ENCODE peak calls at places on chromosomes 4 and X, in four cellular contexts. C, O, B and K are unnamed samples.

GRCh38 chrX:64850371-64851082 is 125.7 kb downstream of the ZC4H2 start:
- DNase-seq in C (no peak), O (no peak), B (no peak), K (no peak)

GRCh38 chr4:91058345-91058744 is 931.2 kb downstream of the CCSER1 start:
- DNase-seq in C (no peak), O (no peak), B (no peak), K (no peak)

GRCh38 chr4:114807759-114808404 is 209.3 kb downstream of the UGT8 start:
- DNase-seq in C (peak), O (no peak), B (no peak), K (no peak)

GRCh38 chr4:112717856-112718255 is 80.9 kb downstream of the LARP7 start:
- DNase-seq in C (no peak), O (no peak), B (no peak), K (no peak)

GRCh38 chr4:171954650-171955049 is 141.4 kb downstream of the GALNTL6 start:
- DNase-seq in C (no peak), O (no peak), B (no peak), K (no peak)

GRCh38 chrX:44042731-44043130 is 69.5 kb upstream of the NDP start:
- DNase-seq in C (no peak), O (no peak), B (peak), K (no peak)

GRCh38 chr4:88021824-88022223 is 14.4 kb downstream of the PKD2 start:
- DNase-seq in C (peak), O (no peak), B (no peak), K (no peak)

GRCh38 chr4:94976371-94977011 is 218.7 kb downstream of the BMPR1B start:
- DNase-seq in C (no peak), O (no peak), B (no peak), K (no peak)

GRCh38 chr4:53852343-53852742 is 212.1 kb downstream of the CHIC2 start:
- DNase-seq in C (no peak), O (no peak), B (no peak), K (peak)

GRCh38 chrX:24482823-24483410 is 17.8 kb downstream of the PDK3 start:
- DNase-seq in C (no peak), O (no peak), B (no peak), K (no peak)

GRCh38 chr4:118749347-118749988 is 64.3 kb downstream of the METTL14 start:
- DNase-seq in C (no peak), O (no peak), B (no peak), K (no peak)

GRCh38 chrX:38151426-38151825 is 69.2 kb downstream of the SRPX start:
- DNase-seq in C (no peak), O (no peak), B (no peak), K (no peak)

GRCh38 chrX:154369453-154370299 is 4.8 kb downstream of the FLNA start:
- DNase-seq in C (peak), O (peak), B (peak), K (peak)

GRCh38 chr4:53113433-53114215 is 251.5 kb downstream of the RASL11B start:
- DNase-seq in C (no peak), O (no peak), B (no peak), K (no peak)

DNA sequence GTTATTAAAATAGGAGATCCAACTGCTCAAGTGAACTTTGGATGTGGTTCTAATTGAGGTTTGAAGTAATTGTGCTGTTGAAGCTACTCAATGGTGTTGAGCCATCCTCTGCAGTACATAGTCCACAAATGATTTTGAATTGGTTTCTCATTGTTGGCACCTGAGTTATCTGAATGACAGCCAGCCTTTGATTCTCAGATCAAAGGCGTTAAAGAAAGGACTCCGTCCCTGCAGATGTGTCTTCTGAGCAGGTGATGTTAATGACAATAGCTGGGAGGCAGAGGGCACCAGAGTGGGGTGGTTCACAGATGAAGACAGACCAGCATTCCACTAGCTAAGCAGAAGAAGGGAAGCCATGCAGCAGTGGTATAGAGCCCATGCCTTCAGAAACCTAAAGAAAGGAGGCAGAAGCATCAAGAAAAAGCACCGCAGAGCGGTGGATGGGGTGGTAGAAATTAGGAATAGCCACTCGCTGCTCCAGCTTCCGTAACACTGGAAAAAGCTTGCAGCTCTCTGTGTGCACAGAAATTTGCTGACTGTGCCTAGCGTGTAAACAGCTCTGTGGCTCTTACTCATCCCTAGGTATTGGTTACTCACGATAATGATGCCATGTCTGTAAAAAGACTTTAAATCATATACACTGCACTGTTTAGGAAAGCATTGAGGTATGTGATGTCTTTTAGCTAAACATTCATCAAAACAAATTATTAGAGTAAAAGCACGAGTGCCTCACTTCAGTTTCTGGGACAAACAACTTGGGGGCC is 79.2 kb upstream of the CLCN4 start:
- DNase-seq in C (no peak), O (no peak), B (no peak), K (no peak)
- TF ChIP-seq CTCF in C (no peak), O (no peak), B (no peak), K (no peak)

DNA sequence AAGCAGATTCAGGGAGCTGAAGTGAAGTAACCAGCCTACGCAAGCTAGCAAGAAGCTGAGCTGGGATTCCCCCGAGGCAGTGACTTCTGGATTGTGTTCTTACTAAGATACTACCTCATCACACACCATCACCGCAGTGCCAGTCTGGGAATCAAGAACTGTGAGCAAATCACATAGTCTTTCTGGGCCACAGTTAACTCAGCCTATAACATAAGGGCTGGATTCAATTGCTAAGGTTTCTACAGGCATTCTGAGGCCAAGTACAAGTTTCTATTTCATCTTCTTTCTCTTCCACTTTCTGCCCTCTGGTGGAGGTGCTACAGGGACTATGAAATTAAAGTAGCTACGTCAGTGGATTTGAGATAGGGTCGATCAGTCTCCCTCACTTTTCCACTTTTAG is 1.4 kb upstream of the CORIN start:
- DNase-seq in C (peak), O (no peak), B (peak), K (no peak)
- TF ChIP-seq CTCF in C (peak), O (peak), B (no peak), K (no peak)

GRCh38 chr4:122305853-122306252 is 73.0 kb upstream of the ADAD1 start:
- DNase-seq in C (no peak), O (no peak), B (no peak), K (no peak)

DNA sequence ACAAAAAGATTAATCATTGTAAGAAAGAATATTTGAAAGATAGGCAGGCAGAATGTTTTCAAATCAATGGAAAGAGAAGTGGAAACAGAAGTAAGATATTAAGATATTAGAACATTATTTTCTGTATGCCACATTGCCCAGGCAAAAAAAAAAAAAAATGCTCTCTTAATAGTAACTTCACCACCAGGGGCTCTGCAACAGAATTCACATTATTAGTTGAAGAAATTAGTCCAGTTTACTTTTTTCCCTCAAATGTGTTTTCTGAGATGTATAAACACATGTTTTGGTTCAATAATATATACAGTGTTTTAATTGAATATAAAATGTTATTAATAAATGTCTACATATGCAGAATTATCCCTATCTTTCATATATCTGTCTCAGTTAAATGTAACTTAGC is 78.0 kb upstream of the ADAD1 start:
- DNase-seq in C (no peak), O (no peak), B (no peak), K (no peak)
- TF ChIP-seq CTCF in C (peak), O (no peak), B (no peak), K (no peak)

DNA sequence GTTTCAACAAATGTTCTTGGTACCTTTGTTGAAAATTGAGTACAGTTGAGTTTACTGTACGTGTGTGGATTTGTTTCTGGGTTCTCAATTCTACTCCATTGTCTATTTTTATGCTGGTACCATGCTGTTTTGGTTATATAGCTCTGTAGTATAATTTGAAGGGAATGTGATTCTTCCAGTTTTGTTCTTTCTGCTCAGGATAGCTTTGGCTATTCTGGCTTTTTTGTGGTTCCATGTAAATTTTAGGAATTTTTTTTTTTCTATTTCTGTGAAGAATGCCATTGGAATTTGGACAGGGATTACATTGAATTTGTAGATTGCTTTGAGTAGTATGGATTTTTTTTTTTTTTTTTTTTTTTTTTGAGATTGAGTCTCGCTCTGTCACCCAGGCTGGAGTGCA is 373.4 kb downstream of the IL15 start:
- DNase-seq in C (no peak), O (no peak), B (no peak), K (no peak)
- TF ChIP-seq CTCF in C (no peak), O (no peak), B (no peak), K (no peak)

DNA sequence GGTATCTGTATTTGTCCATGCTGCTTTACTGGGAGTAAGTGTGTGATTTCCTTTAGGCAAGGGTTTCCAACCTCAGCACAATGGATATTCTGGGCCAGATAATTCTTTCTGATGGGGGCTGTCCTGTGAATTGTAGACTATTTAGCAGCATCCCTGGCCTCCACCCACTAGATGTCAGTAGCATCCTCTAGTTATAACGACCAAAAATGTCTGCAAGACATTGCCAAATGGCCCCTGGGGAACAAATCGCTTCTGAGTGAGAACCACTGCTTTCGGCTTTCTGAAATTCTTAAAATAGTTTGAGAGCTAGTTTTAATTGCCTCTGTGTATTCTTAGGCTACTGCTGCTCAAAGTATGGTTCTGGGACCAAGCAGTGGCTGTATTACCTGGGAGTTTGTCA is 81.2 kb upstream of the GPM6B start:
- DNase-seq in C (no peak), O (no peak), B (peak), K (peak)
- TF ChIP-seq CTCF in C (no peak), O (no peak), B (no peak), K (peak)

GRCh38 chr4:145066063-145066501 is 31.9 kb downstream of the ANAPC10 start:
- DNase-seq in C (peak), O (no peak), B (no peak), K (no peak)

GRCh38 chr4:145056325-145057130 is 41.5 kb downstream of the ANAPC10 start:
- DNase-seq in C (no peak), O (no peak), B (no peak), K (no peak)

GRCh38 chr4:145058256-145058655 is 39.7 kb downstream of the ANAPC10 start:
- DNase-seq in C (no peak), O (no peak), B (no peak), K (no peak)

GRCh38 chr4:145055533-145056257 is 42.3 kb downstream of the ANAPC10 start:
- DNase-seq in C (no peak), O (no peak), B (no peak), K (no peak)

DNA sequence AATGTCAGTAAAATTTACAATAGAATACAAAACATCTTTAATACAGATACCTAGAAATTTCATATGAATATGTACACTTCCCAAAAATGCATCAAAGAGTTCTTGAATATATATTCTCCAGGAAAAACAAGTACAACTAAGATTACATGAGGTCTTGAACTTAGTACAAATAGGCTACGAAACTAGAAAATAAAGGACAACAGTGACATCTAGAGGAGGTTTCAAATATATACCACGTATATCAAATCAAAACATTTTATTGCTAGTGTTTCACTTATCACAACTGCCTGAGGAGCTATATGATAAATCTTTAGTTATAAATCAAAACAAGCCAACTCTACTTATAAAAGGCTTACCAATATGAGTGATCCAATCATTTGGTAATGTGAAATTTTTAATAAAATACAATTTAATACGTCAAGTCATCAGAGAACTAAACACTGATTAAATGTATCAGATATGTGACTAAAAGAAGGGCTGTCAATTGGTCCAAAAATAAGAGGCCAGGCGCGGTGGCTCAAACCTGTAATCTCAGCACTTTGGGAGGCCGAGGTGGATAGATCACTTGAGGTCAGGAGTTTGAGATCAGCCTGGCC is 36.6 kb downstream of the ANAPC10 start:
- DNase-seq in C (peak), O (no peak), B (no peak), K (no peak)
- TF ChIP-seq CTCF in C (peak), O (peak), B (peak), K (no peak)

GRCh38 chr4:141134051-141134450 is 782 bp upstream of the RNF150 start:
- DNase-seq in C (peak), O (no peak), B (no peak), K (no peak)
- TF ChIP-seq CTCF in C (no peak), O (no peak), B (no peak), K (no peak)

DNA sequence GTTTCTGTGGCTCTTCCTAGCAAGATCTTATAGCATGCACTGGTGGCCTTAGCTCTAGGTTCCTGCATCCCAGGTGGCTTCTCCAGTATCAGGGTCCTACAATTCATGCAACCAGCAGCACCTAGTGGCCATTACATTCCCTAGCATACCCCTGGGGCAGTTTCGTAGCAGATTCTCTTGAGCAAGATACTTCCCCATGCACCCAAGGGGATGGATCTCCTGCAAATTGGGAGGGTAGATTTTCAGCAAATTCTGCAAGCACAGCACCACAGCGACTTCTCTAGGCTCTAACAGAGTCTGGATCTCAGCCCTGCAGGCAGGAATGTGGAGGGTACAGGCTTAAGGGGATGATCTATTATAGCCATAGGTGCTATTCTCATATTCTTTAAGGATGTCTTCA is 13.1 kb upstream of the SLC9B1 start:
- DNase-seq in C (peak), O (no peak), B (no peak), K (peak)
- TF ChIP-seq CTCF in C (peak), O (peak), B (peak), K (peak)